ENCODE peak calls at places on chromosome 2, in eight cellular contexts. W is stimulated activated CD4-positive, alpha-beta T cell treated with anti-CD3 and anti-CD28 coated beads, Interleukin-4, amount 100 ng/mL, for 24 hours; H is CD8-positive, alpha-beta T cell; V is GM12865; N is M059J; R is amniotic stem cell; S is adrenal gland; E is activated CD8-positive, alpha-beta memory T cell treated with anti-CD3 and anti-CD28 coated beads, Interleukin-2, amount 10 ng/mL, durations not matched to agents 7 days and 5 days. F is an unnamed sample.

GRCh38 chr2:177161741-177162440 is 50.7 kb upstream of the HNRNPA3 start:
- DNase-seq in W (peak; percentile 20), H (no peak), V (peak; percentile 50), N (peak; percentile 51), R (no peak), S (no peak), E (no peak), F (no peak)

GRCh38 chr2:20186078-20186854 is 38.7 kb downstream of the SDC1 start:
- DNase-seq in W (no peak), H (no peak), V (no peak), N (peak; percentile 90), R (no peak), S (peak; percentile 78), E (no peak), F (no peak)

GRCh38 chr2:150167711-150168110 is 319.8 kb downstream of the RND3 start:
- DNase-seq in W (no peak), H (no peak), V (peak; percentile 53), N (peak; percentile 86), R (peak; percentile 32), S (no peak), E (no peak), F (no peak)

GRCh38 chr2:64090264-64090663 is 54.0 kb downstream of the PELI1 start:
- DNase-seq in W (no peak), H (no peak), V (no peak), N (no peak), R (no peak), S (no peak), E (no peak), F (no peak)

GRCh38 chr2:226660524-226660923 is 139.1 kb downstream of the IRS1 start:
- DNase-seq in W (no peak), H (no peak), V (no peak), N (peak; percentile 88), R (no peak), S (peak; percentile 39), E (no peak), F (peak; percentile 77)

GRCh38 chr2:132632000-132632649 is 37.9 kb downstream of the LYPD1 start:
- DNase-seq in W (no peak), H (no peak), V (no peak), N (peak; percentile 89), R (no peak), S (no peak), E (no peak), F (peak; percentile 30)

GRCh38 chr2:241773511-241774418 is 2.9 kb upstream of the GAL3ST2 start:
- DNase-seq in W (no peak), H (no peak), V (no peak), N (no peak), R (no peak), S (peak; percentile 16), E (peak; percentile 40), F (no peak)

GRCh38 chr2:1140389-1141003 is 189.8 kb downstream of the SNTG2 start:
- DNase-seq in W (peak; percentile 29), H (peak; percentile 40), V (no peak), N (no peak), R (no peak), S (no peak), E (peak; percentile 51), F (no peak)

GRCh38 chr2:170739048-170739447 is 23.9 kb downstream of the SP5 start:
- DNase-seq in W (no peak), H (no peak), V (no peak), N (peak; percentile 90), R (peak; percentile 59), S (no peak), E (no peak), F (peak; percentile 68)

GRCh38 chr2:38690499-38691420 is 24.8 kb downstream of the GALM start:
- DNase-seq in W (peak; percentile 51), H (no peak), V (no peak), N (peak; percentile 93), R (peak; percentile 88), S (no peak), E (no peak), F (peak; percentile 69)

GRCh38 chr2:74333175-74333574 is 10.0 kb downstream of the SLC4A5 start:
- DNase-seq in W (no peak), H (no peak), V (peak; percentile 41), N (peak; percentile 45), R (no peak), S (no peak), E (peak; percentile 47), F (peak; percentile 2)

GRCh38 chr2:60556441-60556997 is 3.1 kb upstream of the BCL11A start:
- DNase-seq in W (no peak), H (no peak), V (no peak), N (no peak), R (no peak), S (peak; percentile 29), E (no peak), F (no peak)

GRCh38 chr2:26805241-26805676 is 19.4 kb downstream of the CENPA start:
- DNase-seq in W (no peak), H (no peak), V (no peak), N (peak; percentile 99), R (no peak), S (no peak), E (no peak), F (no peak)

GRCh38 chr2:98913916-98914712 is 21.9 kb downstream of the CRACDL start:
- DNase-seq in W (no peak), H (no peak), V (no peak), N (no peak), R (no peak), S (no peak), E (no peak), F (no peak)

F was measured in AG09319.